ENCODE peak calls at places on chromosomes 6 and 20, in nine cellular contexts. U, K, Y, T, L, C, N, P and X are unnamed samples. For H3K9me3, the result is how much of the 10 kb centered on the place peaks cover.

GRCh38 chr6:86686496-86686895 is 250.8 kb upstream of the HTR1E start:
- DNase-seq in U (no peak), K (no peak), Y (no peak), T (no peak), L (no peak), C (no peak), N (no peak), P (no peak), X (no peak)

GRCh38 chr20:47713941-47714450 is 71.3 kb downstream of the SULF2 start:
- DNase-seq in U (peak), K (peak), Y (no peak), T (no peak), L (peak), C (no peak), N (no peak), P (no peak), X (no peak)

GRCh38 chr6:95203153-95203754 is 374.1 kb upstream of the MANEA start:
- DNase-seq in U (no peak), K (no peak), Y (no peak), T (peak), L (no peak), C (no peak), N (no peak), P (peak), X (no peak)

GRCh38 chr20:6489361-6490154 is 277.9 kb upstream of the BMP2 start:
- DNase-seq in U (no peak), K (no peak), Y (no peak), T (no peak), L (no peak), C (no peak), N (no peak), P (no peak), X (no peak)

GRCh38 chr6:42714098-42714761 is 8.2 kb downstream of the PRPH2 start:
- DNase-seq in U (no peak), K (no peak), Y (no peak), T (peak), L (no peak), C (no peak), N (no peak), P (no peak), X (no peak)

GRCh38 chr20:17533396-17533795 is 2.2 kb upstream of the BFSP1 start:
- DNase-seq in U (no peak), K (no peak), Y (no peak), T (peak), L (no peak), C (no peak), N (no peak), P (peak), X (no peak)

GRCh38 chr20:44406572-44407100 is 51.1 kb downstream of the HNF4A start:
- DNase-seq in U (no peak), K (no peak), Y (peak), T (no peak), L (no peak), C (peak), N (no peak), P (no peak), X (no peak)

GRCh38 chr6:3162565-3163247 is 5.4 kb upstream of the TUBB2A start:
- DNase-seq in U (peak), K (peak), Y (peak), T (peak), L (peak), C (peak), N (peak), P (peak), X (peak)

GRCh38 chr20:38883081-38883980 is 42.9 kb upstream of the FAM83D start:
- DNase-seq in U (no peak), K (no peak), Y (peak), T (peak), L (no peak), C (no peak), N (no peak), P (no peak), X (no peak)

GRCh38 chr6:111503660-111504059 is 20.6 kb upstream of the REV3L start:
- DNase-seq in U (no peak), K (no peak), Y (no peak), T (peak), L (no peak), C (no peak), N (no peak), P (no peak), X (no peak)

GRCh38 chr6:30647802-30648460 is 998 bp downstream of the C6orf136 start:
- DNase-seq in U (no peak), K (no peak), Y (no peak), T (no peak), L (no peak), C (no peak), N (peak), P (no peak), X (no peak)

GRCh38 chr6:50589751-50590470 is 123.4 kb upstream of the TFAP2D start:
- DNase-seq in U (no peak), K (no peak), Y (no peak), T (no peak), L (no peak), C (no peak), N (no peak), P (no peak), X (no peak)

GRCh38 chr20:25452333-25452732 is 44.9 kb downstream of the GINS1 start:
- DNase-seq in U (no peak), K (no peak), Y (no peak), T (no peak), L (no peak), C (no peak), N (no peak), P (no peak), X (no peak)

GRCh38 chr6:40160826-40161225 is 226.6 kb upstream of the MOCS1 start:
- DNase-seq in U (no peak), K (no peak), Y (no peak), T (no peak), L (no peak), C (no peak), N (no peak), P (no peak), X (no peak)

GRCh38 chr20:49466114-49466912 is 16.2 kb downstream of the KCNB1 start:
- DNase-seq in U (no peak), K (no peak), Y (no peak), T (no peak), L (no peak), C (no peak), N (no peak), P (no peak), X (no peak)

GRCh38 chr6:163878656-163879055 is 464.1 kb downstream of the QKI start:
- DNase-seq in U (no peak), K (no peak), Y (no peak), T (no peak), L (no peak), C (no peak), N (no peak), P (no peak), X (no peak)

GRCh38 chr20:37941332-37941731 is 38.4 kb downstream of the VSTM2L start:
- DNase-seq in U (no peak), K (no peak), Y (no peak), T (no peak), L (no peak), C (no peak), N (peak), P (peak), X (no peak)

GRCh38 chr6:36839819-36840379 is 655 bp upstream of the CPNE5 start:
- DNase-seq in U (peak), K (peak), Y (no peak), T (peak), L (peak), C (peak), N (peak), P (peak), X (peak)

GRCh38 chr20:1323830-1324597 is 4.9 kb downstream of the SDCBP2 start:
- DNase-seq in U (no peak), K (no peak), Y (peak), T (no peak), L (peak), C (no peak), N (peak), P (no peak), X (peak)

GRCh38 chr6:4931530-4932505 is 72.0 kb downstream of the RPP40 start:
- DNase-seq in U (no peak), K (no peak), Y (peak), T (peak), L (no peak), C (no peak), N (peak), P (peak), X (no peak)

GRCh38 chr20:56755201-56755600 is 126.1 kb downstream of the TFAP2C start:
- DNase-seq in U (no peak), K (no peak), Y (no peak), T (no peak), L (no peak), C (no peak), N (no peak), P (no peak), X (no peak)

GRCh38 chr6:13413466-13413862 is 73.9 kb downstream of the GFOD1 start:
- DNase-seq in U (no peak), K (no peak), Y (no peak), T (peak), L (no peak), C (no peak), N (no peak), P (no peak), X (no peak)

GRCh38 chr6:156585859-156586258 is 191.3 kb upstream of the ARID1B start:
- DNase-seq in U (no peak), K (no peak), Y (no peak), T (peak), L (no peak), C (no peak), N (no peak), P (no peak), X (no peak)

GRCh38 chr20:36885355-36885754 is 9.4 kb downstream of the TLDC2 start:
- DNase-seq in U (no peak), K (no peak), Y (no peak), T (no peak), L (no peak), C (no peak), N (no peak), P (peak), X (no peak)

GRCh38 chr6:88840806-88841539 is 122.4 kb downstream of the RNGTT start:
- DNase-seq in U (no peak), K (no peak), Y (no peak), T (no peak), L (no peak), C (no peak), N (no peak), P (no peak), X (no peak)

GRCh38 chr20:29689411-29690225 is 1567.8 kb upstream of the DEFB115 start:
- DNase-seq in U (peak), K (no peak), Y (peak), T (peak), L (no peak), C (peak), N (no peak), P (no peak), X (no peak)
- H3K9me3 ChIP-seq in U (under half), K (under half), Y (under half), T (under half), L (under half), C (under half), N (under half), P (under half), X (under half)

GRCh38 chr6:32983964-32984638 is 15.7 kb downstream of the BRD2 start:
- DNase-seq in U (no peak), K (no peak), Y (no peak), T (no peak), L (no peak), C (no peak), N (no peak), P (no peak), X (no peak)
- TF ChIP-seq CTCF in U (no peak), K (no peak), Y (no peak), T (no peak), L (no peak), C (no peak), N (no peak), P (no peak), X (no peak)

DNA sequence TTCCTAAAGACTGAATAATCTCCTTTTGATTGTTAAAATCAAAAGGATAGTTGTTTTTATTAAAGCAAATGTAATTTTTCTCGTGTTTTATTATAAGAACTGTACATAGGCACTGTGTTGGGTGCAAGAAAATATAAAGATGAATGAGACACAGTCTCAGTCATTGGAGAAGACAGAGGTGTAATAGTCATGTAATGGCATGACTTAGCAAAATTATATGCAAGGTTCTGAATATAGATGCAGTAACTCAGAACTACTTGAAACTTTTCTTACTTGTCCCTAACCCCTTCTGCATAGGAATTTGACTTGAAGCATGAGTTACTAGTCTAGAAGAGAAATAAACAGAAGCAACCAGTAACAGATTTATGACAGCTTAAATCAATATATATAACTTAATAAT is 14.9 kb downstream of the WTAP start:
- DNase-seq in U (no peak), K (no peak), Y (no peak), T (no peak), L (no peak), C (no peak), N (no peak), P (no peak), X (no peak)
- H3K27ac ChIP-seq in U (no peak), K (peak), Y (no peak), T (no peak), L (no peak), C (no peak), N (no peak), P (no peak), X (no peak)

DNA sequence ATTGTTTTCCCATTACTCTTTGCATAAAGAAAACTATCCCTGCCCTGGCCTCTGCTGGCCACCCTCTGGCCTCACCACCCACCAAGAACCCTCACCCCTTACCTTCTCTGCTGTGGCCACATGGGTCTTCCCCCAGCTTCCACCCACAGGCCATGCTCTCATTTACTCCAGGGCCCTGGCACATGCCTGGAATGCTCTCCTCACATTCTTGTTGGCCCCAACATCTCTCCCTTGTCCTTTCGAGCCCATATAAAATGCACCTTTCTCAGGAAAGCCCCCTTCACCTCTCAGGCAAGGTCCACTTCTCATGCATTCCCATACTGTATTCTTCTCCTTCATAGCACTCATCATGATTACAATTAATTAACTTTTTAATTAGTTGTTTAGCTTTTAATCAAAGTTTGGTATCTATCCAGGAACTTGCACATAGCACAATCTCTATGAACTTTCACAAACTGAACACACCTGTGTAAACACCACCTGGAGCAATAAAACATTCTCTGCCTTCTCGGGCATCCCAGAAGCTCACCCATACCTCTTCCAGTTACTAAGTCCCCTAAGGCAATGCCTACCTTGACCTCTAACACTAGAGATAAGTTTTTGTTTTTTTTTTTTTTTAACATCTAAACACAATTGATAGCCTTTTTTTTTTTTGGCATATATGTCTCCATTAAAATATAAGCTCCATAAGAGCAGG is 617.2 kb downstream of the PTPRT start:
- DNase-seq in U (no peak), K (no peak), Y (no peak), T (no peak), L (no peak), C (no peak), N (no peak), P (no peak), X (no peak)
- H3K9me3 ChIP-seq in U (under half), K (under half), Y (under half), T (under half), L (under half), C (under half), N (under half), P (under half), X (under half)

DNA sequence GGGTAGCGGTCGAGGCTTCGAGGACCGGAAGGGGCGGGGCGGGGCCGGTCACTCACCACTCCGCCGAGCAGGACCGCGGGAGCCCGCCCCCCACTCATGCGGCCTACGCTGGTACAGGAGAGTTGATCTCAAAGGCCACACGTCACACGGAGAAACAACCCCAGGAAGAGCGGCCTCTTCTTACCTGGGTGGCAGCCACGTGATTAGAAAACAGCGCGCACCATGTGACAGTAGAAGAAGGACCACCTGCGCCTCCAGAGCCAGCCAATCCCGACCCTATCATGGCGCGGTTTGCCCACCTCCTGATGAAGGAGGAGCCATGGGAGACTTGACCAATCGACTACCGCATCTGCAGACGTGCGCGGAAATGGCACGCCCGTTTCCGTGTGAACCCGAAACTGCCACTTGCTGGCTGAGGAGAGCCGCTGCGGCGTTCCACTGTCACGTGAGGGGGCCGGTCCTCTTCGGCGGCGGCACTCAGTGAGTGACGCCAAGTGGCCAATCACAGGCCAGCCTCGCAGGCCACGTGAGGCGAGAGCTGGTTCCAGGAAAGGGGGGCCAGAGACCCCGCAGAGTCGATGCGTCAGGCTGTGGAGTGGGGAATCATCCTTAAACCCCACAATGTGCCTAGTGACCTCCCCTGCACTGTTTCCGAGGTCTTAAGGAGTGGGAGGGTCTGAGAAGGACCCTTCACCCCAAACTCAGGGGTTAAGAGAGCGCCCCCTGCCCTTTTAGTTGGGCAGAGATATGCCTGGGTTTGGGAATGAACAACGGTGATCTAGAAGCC is at the start of gene CUTA:
- DNase-seq in U (peak), K (peak), Y (peak), T (peak), L (peak), C (peak), N (peak), P (peak), X (peak)
- TF ChIP-seq CTCF in U (peak), K (peak), Y (peak), T (peak), L (peak), C (peak), N (peak), P (peak), X (peak)